ENCODE peak calls at places on chromosomes 7 and 10, in five cellular contexts. H, R, S, W and T are unnamed samples.

GRCh38 chr10:95319239-95319638 is 28.4 kb upstream of the PDLIM1 start:
- DNase-seq in R (no peak), H (no peak), S (no peak), W (no peak), T (no peak)

GRCh38 chr10:21171197-21171935 is 274.3 kb upstream of the NEBL start:
- DNase-seq in R (no peak), H (no peak), S (peak; percentile 75), W (no peak), T (no peak)

GRCh38 chr7:105808703-105809590 is 67.5 kb downstream of the ATXN7L1 start:
- DNase-seq in W (no peak), S (no peak), R (peak; percentile 59), H (peak; percentile 76), T (no peak)

GRCh38 chr10:44860811-44861751 is 50.1 kb upstream of the TMEM72 start:
- DNase-seq in S (no peak), W (peak; percentile 26), R (peak; percentile 13), H (peak; percentile 64), T (peak; percentile 23)

GRCh38 chr10:103645141-103646054 is 151.9 kb downstream of the NEURL1 start:
- DNase-seq in H (no peak), S (no peak), R (peak; percentile 43), W (peak; percentile 61), T (peak; percentile 68)

GRCh38 chr7:82897500-82897899 is 265.2 kb downstream of the PCLO start:
- DNase-seq in H (no peak), R (no peak), S (no peak), W (no peak), T (no peak)

GRCh38 chr7:101673951-101674350 is 44.9 kb upstream of the MYL10 start:
- DNase-seq in R (no peak), S (no peak), W (peak; percentile 30), H (peak; percentile 37), T (no peak)

GRCh38 chr10:106474891-106475290 is 689.6 kb downstream of the SORCS1 start:
- DNase-seq in S (no peak), W (no peak), H (no peak), R (no peak), T (no peak)

GRCh38 chr10:46552526-46553237 is 3.8 kb downstream of the GPRIN2 start:
- DNase-seq in R (peak; percentile 24), H (no peak), W (no peak), S (no peak), T (peak; percentile 28)

GRCh38 chr10:51001587-51001986 is 72.7 kb upstream of the PRKG1 start:
- DNase-seq in S (peak; percentile 69), H (no peak), W (peak; percentile 48), R (no peak), T (no peak)

GRCh38 chr10:14074062-14074884 is 256.5 kb downstream of the FRMD4A start:
- DNase-seq in H (peak; percentile 88), W (peak; percentile 88), R (peak; percentile 75), S (peak; percentile 41), T (peak; percentile 89)

GRCh38 chr7:139189357-139189756 is 41.7 kb upstream of the UBN2 start:
- DNase-seq in R (no peak), W (no peak), S (no peak), H (no peak), T (no peak)

GRCh38 chr10:33398796-33399195 is 64.3 kb upstream of the NRP1 start:
- DNase-seq in W (no peak), H (no peak), S (no peak), R (no peak), T (no peak)

GRCh38 chr10:75332081-75332480 is 69.5 kb downstream of the ZNF503 start:
- DNase-seq in R (no peak), W (no peak), H (no peak), S (no peak), T (no peak)

GRCh38 chr7:5425507-5426225 is 2.0 kb upstream of the TNRC18 start:
- DNase-seq in W (peak; percentile 88), H (peak; percentile 71), S (peak; percentile 95), R (peak; percentile 65), T (peak; percentile 74)

GRCh38 chr7:11524476-11525398 is 307.3 kb downstream of the THSD7A start:
- DNase-seq in H (no peak), W (no peak), S (no peak), R (no peak), T (no peak)

GRCh38 chr7:142583424-142583823 is 165.8 kb upstream of the PRSS1 start:
- DNase-seq in R (no peak), W (peak; percentile 73), H (peak; percentile 82), S (no peak), T (no peak)

GRCh38 chr10:22491480-22491879 is 146.2 kb downstream of the SPAG6 start:
- DNase-seq in W (no peak), S (no peak), H (no peak), R (no peak), T (no peak)

DNA sequence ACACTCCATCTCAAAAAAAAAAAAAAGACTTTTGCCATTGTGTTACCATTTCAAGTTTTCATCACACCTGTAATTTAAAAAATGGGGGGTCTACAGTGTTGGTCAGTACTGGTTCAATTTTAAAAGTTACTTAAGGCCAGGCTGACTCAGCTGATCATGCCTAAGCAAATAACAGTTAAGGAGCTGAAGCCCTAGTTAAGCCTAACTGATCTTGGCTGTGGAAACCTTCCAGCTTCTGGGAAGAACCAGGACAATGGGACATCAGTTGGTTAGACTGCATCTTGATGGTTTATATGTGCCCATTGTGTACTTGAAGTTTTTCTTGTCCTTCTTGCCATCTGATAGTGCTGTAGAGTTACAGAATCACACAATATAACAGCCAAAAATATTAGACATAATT is 26.7 kb downstream of the VCL start:
- DNase-seq in R (no peak), H (no peak), W (no peak), S (no peak), T (no peak)
- H3K27ac ChIP-seq in R (no peak overlapping the region), H (no peak overlapping the region), W (no peak overlapping the region), S (peak overlapping the region; percentile 70), T (no peak overlapping the region)

DNA sequence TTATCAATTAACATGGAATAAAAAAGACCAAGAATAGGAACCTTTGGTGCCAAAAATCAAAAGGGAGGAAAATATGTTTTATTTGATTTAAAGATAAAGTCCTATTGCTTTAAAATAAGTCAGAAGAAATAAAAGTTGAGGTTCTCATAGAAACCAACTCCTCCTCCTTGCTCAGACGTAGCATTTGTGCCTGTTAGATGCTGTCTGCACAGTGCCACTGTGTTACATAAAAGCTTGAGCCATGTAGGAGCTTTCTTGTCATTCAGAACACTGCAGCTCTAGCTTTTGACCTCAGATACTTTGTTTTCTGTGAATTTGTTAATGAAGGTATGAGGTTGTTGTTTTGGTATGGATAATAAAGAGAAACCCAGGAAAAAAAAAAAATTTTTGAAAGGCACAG is 50.3 kb downstream of the LRRC4 start:
- DNase-seq in W (no peak), R (no peak), S (no peak), H (no peak), T (no peak)
- H3K36me3 ChIP-seq in W (no peaks in the 10 kb centered on the region), R (peaks cover 20% of the 10 kb centered on the region), S (peaks cover 14% of the 10 kb centered on the region), H (no peaks in the 10 kb centered on the region), T (no peaks in the 10 kb centered on the region)

DNA sequence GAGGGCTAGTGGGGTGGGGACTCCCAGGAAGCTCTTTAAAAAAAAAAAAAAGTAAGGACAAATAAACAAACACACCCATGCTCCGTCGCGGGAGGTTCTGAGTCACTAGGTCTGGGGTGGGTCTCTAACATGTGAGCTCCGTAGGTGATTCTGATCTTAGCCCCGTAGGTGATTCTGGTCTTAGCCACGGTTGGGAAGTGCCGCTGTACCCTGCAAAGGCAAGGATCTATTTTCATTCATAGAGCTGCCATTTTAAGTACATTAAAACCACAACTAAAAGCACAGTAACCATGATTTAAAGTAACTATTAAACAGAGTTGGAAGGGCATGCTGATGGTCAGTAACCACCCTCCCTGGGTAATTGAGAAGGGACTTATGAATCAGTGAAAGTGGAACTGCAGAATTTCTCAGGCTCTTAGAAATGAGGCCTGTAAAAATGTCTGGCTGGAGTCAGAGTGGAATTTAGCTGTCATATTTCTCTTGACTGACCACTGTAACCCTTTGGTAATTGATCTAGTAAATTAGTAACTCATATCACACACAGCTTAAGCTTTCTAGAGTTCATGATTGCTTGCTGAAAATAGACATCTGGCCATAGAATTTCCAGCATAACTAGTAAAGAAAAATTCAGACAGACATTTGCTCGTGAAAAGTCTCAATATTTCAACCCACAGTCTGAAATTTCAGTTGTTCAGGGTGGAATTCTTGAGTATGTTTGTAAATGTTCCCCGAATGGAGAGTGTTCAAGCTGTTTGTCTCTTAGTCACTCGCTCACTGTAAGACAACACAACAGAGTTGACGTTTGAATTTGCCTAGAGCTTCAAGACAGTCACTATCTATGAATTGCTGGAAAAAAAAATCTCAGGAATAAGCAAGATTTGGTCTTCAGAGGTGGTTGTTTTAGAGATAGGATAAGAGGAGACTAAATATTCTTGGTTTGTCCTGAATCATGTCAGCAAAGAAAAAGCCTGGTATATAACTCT is 34.2 kb upstream of the TCF7L2 start:
- DNase-seq in H (peak; percentile 82), W (peak; percentile 81), S (peak; percentile 74), R (peak; percentile 68), T (no peak)
- H3K4me3 ChIP-seq in H (peak overlapping the region; percentile 37), W (no peak overlapping the region), S (no peak overlapping the region), R (no peak overlapping the region), T (no peak overlapping the region)

DNA sequence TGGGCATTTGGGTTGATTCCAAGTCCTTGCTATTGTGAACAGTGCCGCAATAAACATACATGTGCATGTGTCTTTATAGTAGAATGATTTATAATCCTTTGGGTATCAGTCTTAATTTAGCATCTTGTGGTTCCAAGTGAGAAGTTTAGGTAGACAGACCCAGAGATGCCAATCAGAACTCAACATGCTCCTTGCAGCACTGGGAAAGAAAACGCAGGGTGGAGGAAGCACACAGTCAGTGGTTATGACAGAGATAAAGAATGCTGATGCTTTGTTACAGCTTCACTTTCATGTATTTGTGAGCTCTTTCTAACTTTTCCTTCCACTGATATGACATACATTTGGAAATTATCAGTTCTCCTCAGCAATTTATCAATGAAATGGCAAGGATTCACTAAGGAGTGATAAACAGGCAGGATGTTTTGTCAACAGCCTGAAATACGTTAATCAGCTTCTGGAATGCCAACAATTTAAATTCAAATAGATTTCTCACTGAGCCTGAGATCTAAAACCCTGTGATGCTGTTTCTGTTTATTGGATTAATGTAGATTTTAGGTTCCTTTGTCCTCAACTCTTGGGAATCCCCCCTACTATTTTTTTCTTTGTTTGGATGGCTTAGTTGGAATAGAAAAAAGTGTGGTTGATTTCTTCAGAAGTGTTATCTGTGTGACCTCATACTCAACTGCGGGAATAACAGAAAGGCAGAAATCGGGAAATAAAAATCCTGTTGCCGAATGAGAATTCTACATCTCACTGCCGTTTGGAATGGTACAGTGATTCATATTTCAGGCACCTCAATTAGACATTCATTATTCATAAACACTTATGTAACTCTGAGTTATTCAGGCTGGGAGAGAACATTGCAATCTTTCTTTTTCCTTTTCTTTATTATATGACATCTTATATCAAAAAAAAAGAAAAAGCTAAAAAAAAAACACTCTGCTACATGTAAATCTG is 675.0 kb downstream of the CNTNAP2 start:
- DNase-seq in S (peak; percentile 80), R (no peak), W (no peak), H (no peak), T (no peak)
- H3K27ac ChIP-seq in S (peak overlapping the region; percentile 41), R (no peak overlapping the region), W (no peak overlapping the region), H (no peak overlapping the region), T (no peak overlapping the region)

GRCh38 chr7:73487486-73487885 is 34.6 kb downstream of the BAZ1B start:
- DNase-seq in W (no peak), R (no peak), S (no peak), H (no peak), T (no peak)
- H3K36me3 ChIP-seq in W (peaks cover 9% of the 10 kb centered on the region), R (peaks cover 97% of the 10 kb centered on the region), S (peaks cover 61% of the 10 kb centered on the region), H (peaks cover 44% of the 10 kb centered on the region), T (peaks cover 19% of the 10 kb centered on the region)